ENCODE peak calls at places on chromosomes 5 and 9, in seven cellular contexts. B, C, G, Q, W, M and I are unnamed samples.

GRCh38 chr9:19136129-19136528 is 8.8 kb upstream of the PLIN2 start:
- DNase-seq in B (no peak), C (no peak), G (no peak), Q (no peak), W (no peak), M (no peak), I (no peak)

GRCh38 chr5:131634666-131634995 is 398 bp downstream of the RAPGEF6 start:
- DNase-seq in B (peak; percentile 55), C (peak; percentile 61), G (peak; percentile 84), Q (no peak), W (peak; percentile 50), M (no peak), I (peak; percentile 15)

GRCh38 chr9:33233659-33234335 is 6.2 kb upstream of the SPINK4 start:
- DNase-seq in B (peak; percentile 97), C (no peak), G (no peak), Q (no peak), W (no peak), M (no peak), I (no peak)

GRCh38 chr5:154366353-154366752 is 79.4 kb upstream of the SAP30L start:
- DNase-seq in B (no peak), C (no peak), G (no peak), Q (no peak), W (no peak), M (no peak), I (no peak)

GRCh38 chr5:84384604-84385575 is at the start of gene EDIL3:
- DNase-seq in B (no peak), C (no peak), G (no peak), Q (peak; percentile 57), W (no peak), M (peak; percentile 39), I (no peak)

GRCh38 chr5:126939887-126940286 is 90.5 kb downstream of the MARCHF3 start:
- DNase-seq in B (no peak), C (no peak), G (no peak), Q (no peak), W (no peak), M (no peak), I (no peak)

GRCh38 chr9:5671711-5672353 is 42.9 kb downstream of the RIC1 start:
- DNase-seq in B (no peak), C (peak; percentile 21), G (peak; percentile 87), Q (no peak), W (no peak), M (no peak), I (no peak)

GRCh38 chr5:110817437-110817836 is 78.6 kb downstream of the SLC25A46 start:
- DNase-seq in B (no peak), C (no peak), G (no peak), Q (no peak), W (no peak), M (no peak), I (no peak)

GRCh38 chr9:35489313-35490154 is at the start of gene RUSC2:
- DNase-seq in B (peak; percentile 73), C (peak; percentile 27), G (peak; percentile 24), Q (peak; percentile 86), W (peak; percentile 84), M (peak; percentile 88), I (peak; percentile 64)

GRCh38 chr9:35488566-35489312 is 1.2 kb upstream of the RUSC2 start:
- DNase-seq in B (no peak), C (no peak), G (no peak), Q (no peak), W (no peak), M (no peak), I (no peak)

GRCh38 chr9:35490155-35490909 is 421 bp downstream of the RUSC2 start:
- DNase-seq in B (peak; percentile 53), C (no peak), G (no peak), Q (peak; percentile 59), W (peak; percentile 29), M (no peak), I (no peak)

GRCh38 chr9:35488019-35488418 is 1.9 kb upstream of the RUSC2 start:
- DNase-seq in B (no peak), C (no peak), G (no peak), Q (no peak), W (no peak), M (peak; percentile 47), I (no peak)

DNA sequence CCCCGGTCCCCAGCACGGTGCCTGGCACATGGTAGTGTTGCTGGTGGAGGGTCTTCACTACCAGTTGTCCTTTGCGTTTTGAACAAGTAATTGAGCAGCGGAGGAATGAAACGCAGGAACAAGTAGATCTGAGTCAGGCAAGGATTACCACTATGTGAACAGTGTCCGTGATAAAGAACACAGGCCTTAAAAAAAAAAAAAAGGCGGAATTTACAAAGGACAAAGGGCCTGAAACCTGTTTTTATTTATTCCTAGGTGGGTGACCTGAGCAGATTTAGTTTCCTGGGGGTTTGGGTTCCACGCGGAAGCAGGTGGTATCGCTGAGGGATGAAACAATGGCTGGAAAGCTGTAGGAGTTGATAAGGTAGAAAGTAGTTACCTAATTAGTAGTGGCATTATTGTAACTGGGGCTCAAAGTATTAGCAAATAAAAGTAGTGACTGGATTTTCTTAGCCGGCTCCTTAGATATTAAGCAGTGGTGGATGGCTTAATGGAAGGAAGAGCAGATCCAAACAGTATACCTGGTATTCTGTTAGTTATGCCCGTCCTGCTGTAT is 1.1 kb downstream of the RUSC2 start:
- DNase-seq in B (no peak), C (no peak), G (no peak), Q (no peak), W (no peak), M (no peak), I (no peak)
- H3K27ac ChIP-seq in B (peak overlapping the region; percentile 96), C (no peak overlapping the region), G (no peak overlapping the region), Q (peak overlapping the region; percentile 90), W (peak overlapping the region; percentile 93), M (peak overlapping the region; percentile 95), I (peak overlapping the region; percentile 100)

GRCh38 chr9:96784021-96784420 is 6.1 kb upstream of the ZNF510 start:
- DNase-seq in B (no peak), C (no peak), G (no peak), Q (no peak), W (no peak), M (no peak), I (no peak)
- H3K9me3 ChIP-seq in B (peaks cover 72% of the 10 kb centered on the region), C (peaks cover 18% of the 10 kb centered on the region), G (no peaks in the 10 kb centered on the region), Q (peaks cover 6% of the 10 kb centered on the region), W (peaks cover 56% of the 10 kb centered on the region), M (no peaks in the 10 kb centered on the region), I (peaks cover 22% of the 10 kb centered on the region)

DNA sequence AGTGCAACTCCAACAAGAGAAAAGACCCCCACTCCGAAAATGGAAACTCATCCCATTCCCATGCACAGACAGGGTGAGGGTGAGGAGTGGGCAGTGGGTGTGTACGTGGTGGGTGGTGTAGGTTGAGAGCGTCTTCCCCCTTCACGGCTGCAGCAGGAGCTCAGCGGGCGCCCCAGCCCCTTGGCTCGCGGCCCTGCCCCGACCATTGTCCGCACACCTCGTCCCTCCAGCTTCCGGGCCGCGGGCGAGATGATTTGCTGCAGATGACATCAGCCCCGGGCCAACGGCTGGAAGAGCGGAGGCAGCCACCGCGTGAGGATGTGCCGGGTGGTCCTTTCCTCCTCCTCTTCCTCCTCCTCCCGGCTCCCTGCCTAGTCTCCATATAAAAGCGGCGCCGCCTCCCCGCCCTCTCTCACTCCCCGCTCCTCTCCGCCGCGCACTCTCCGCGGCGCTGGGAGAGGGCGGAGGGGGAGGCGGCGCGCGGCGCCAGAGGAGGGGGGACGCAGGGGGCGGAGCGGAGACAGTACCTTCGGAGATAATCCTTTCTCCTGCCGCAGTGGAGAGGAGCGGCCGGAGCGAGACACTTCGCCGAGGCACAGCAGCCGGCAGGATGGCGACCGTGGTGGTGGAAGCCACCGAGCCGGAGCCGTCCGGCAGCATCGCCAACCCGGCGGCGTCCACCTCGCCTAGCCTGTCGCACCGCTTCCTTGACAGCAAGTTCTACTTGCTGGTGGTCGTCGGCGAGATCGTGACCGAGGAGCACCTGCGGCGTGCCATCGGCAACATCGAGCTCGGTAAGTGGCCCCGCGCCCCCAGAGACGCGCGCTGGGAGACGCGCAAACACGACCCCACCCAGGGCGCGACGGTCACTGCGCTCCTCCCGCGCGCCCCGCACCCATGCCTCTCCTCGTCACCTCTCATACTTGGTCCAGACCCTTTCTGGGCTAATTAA is at the start of gene MAP1B:
- DNase-seq in B (peak; percentile 67), C (no peak), G (no peak), Q (no peak), W (peak; percentile 64), M (peak; percentile 66), I (no peak)
- H3K27ac ChIP-seq in B (peak within 1 kb of the TSS; percentile 86), C (no peak within 1 kb of the TSS), G (no peak within 1 kb of the TSS), Q (peak within 1 kb of the TSS; percentile 5), W (peak within 1 kb of the TSS; percentile 89), M (peak within 1 kb of the TSS; percentile 82), I (peak within 1 kb of the TSS; percentile 92)

DNA sequence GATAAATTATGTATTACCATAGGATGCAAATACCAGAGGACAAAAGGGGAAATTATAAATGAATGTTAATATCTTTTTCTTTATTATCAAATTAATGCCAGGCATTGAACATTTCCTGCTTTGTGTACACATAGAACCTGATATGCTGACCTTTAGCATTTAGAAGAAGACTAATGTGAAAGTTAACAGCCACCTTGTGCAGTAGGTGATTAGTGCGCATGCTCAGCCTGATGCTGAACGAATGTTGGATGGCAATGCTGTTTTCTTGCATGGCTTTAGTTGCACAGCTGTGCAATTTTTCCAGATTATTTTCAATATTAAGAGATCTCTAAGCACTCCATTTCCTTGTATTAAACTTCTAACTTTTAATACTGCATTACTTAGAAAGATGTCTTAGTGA is 45.5 kb downstream of the CCNH start:
- DNase-seq in B (no peak), C (no peak), G (no peak), Q (no peak), W (no peak), M (no peak), I (no peak)
- H3K9me3 ChIP-seq in B (no peaks in the 10 kb centered on the region), C (no peaks in the 10 kb centered on the region), G (no peaks in the 10 kb centered on the region), Q (no peaks in the 10 kb centered on the region), W (no peaks in the 10 kb centered on the region), M (no peaks in the 10 kb centered on the region), I (no peaks in the 10 kb centered on the region)